ENCODE peak calls at places on chromosomes 5 and 9, in six cellular contexts. A is heart right ventricle, U is Peyer's patch, H is fibroblast of lung, B is thoracic aorta, W is psoas muscle. N is an unnamed sample.

GRCh38 chr5:36569456-36569855 is 37.0 kb upstream of the SLC1A3 start:
- DNase-seq in A (peak), U (no peak), H (peak), B (no peak), W (peak), N (no peak)

GRCh38 chr5:134432174-134432573 is 20.5 kb upstream of the CDKN2AIPNL start:
- DNase-seq in A (no peak), U (no peak), H (no peak), B (no peak), W (no peak), N (no peak)

GRCh38 chr9:37053684-37054512 is 19.8 kb upstream of the PAX5 start:
- DNase-seq in A (no peak), U (no peak), H (no peak), B (no peak), W (no peak), N (no peak)

GRCh38 chr5:88298425-88298824 is 29.8 kb upstream of the TMEM161B start:
- DNase-seq in A (no peak), U (no peak), H (peak), B (no peak), W (no peak), N (no peak)

GRCh38 chr5:132485641-132486317 is 4.8 kb downstream of the IRF1 start:
- DNase-seq in A (no peak), U (peak), H (no peak), B (no peak), W (no peak), N (peak)

GRCh38 chr9:76827286-76828080 is 63.2 kb downstream of the PCA3 start:
- DNase-seq in A (no peak), U (no peak), H (no peak), B (no peak), W (no peak), N (no peak)

GRCh38 chr9:28668158-28668557 is 1094.9 kb upstream of the C9orf72 start:
- DNase-seq in A (no peak), U (no peak), H (no peak), B (no peak), W (no peak), N (no peak)

GRCh38 chr5:17381926-17382325 is 116.1 kb upstream of the TAF11L2 start:
- DNase-seq in A (peak), U (no peak), H (no peak), B (no peak), W (peak), N (no peak)

GRCh38 chr9:129886226-129887174 is 51.2 kb downstream of the USP20 start:
- DNase-seq in A (no peak), U (peak), H (no peak), B (no peak), W (no peak), N (no peak)

GRCh38 chr5:124353016-124353415 is 393.4 kb downstream of the ZNF608 start:
- DNase-seq in A (no peak), U (no peak), H (no peak), B (no peak), W (no peak), N (no peak)

GRCh38 chr9:105385372-105385985 is 62.4 kb upstream of the FSD1L start:
- DNase-seq in A (peak), U (peak), H (no peak), B (no peak), W (no peak), N (no peak)

GRCh38 chr5:31385774-31386537 is 145.9 kb downstream of the DROSHA start:
- DNase-seq in A (no peak), U (no peak), H (no peak), B (no peak), W (no peak), N (no peak)

GRCh38 chr9:12958708-12959107 is 183.9 kb downstream of the LURAP1L start:
- DNase-seq in A (no peak), U (no peak), H (no peak), B (no peak), W (no peak), N (no peak)

GRCh38 chr5:102511666-102512065 is 12.9 kb upstream of the SLCO6A1 start:
- DNase-seq in A (peak), U (no peak), H (peak), B (no peak), W (no peak), N (no peak)

GRCh38 chr5:59322887-59323286 is 570.6 kb downstream of the PDE4D start:
- DNase-seq in A (no peak), U (no peak), H (no peak), B (no peak), W (no peak), N (no peak)

GRCh38 chr5:122772446-122772845 is 2.4 kb upstream of the SNX2 start:
- DNase-seq in A (no peak), U (no peak), H (no peak), B (no peak), W (no peak), N (no peak)

GRCh38 chr5:88660947-88661869 is 221.8 kb downstream of the MEF2C start:
- DNase-seq in A (no peak), U (no peak), H (peak), B (no peak), W (peak), N (no peak)

GRCh38 chr9:419571-420156 is 205.0 kb downstream of the DOCK8 start:
- DNase-seq in A (no peak), U (no peak), H (no peak), B (no peak), W (no peak), N (no peak)

GRCh38 chr5:53019320-53019719 is 30.2 kb downstream of the ITGA2 start:
- DNase-seq in A (no peak), U (no peak), H (peak), B (no peak), W (no peak), N (no peak)

GRCh38 chr9:123753011-123753410 is 176.9 kb downstream of the DENND1A start:
- DNase-seq in A (no peak), U (no peak), H (no peak), B (no peak), W (no peak), N (no peak)

GRCh38 chr9:91465420-91465819 is 41.8 kb upstream of the NFIL3 start:
- DNase-seq in A (no peak), U (no peak), H (peak), B (no peak), W (no peak), N (no peak)

GRCh38 chr9:117046666-117047327 is 359.7 kb downstream of the TRIM32 start:
- DNase-seq in A (no peak), U (no peak), H (no peak), B (no peak), W (no peak), N (no peak)

GRCh38 chr5:39432687-39433086 is 7.9 kb upstream of the DAB2 start:
- DNase-seq in A (no peak), U (no peak), H (no peak), B (no peak), W (no peak), N (no peak)

GRCh38 chr5:58751222-58751621 is 168.3 kb downstream of the RAB3C start:
- DNase-seq in A (no peak), U (no peak), H (peak), B (no peak), W (no peak), N (no peak)

GRCh38 chr9:93823245-93824072 is 131.7 kb downstream of the BARX1 start:
- DNase-seq in A (no peak), U (no peak), H (no peak), B (no peak), W (no peak), N (no peak)

GRCh38 chr9:33130501-33130900 is 36.6 kb downstream of the B4GALT1 start:
- DNase-seq in A (no peak), U (no peak), H (peak), B (no peak), W (no peak), N (no peak)

GRCh38 chr5:156716981-156717380 is 133.1 kb upstream of the PPP1R2B start:
- DNase-seq in A (no peak), U (no peak), H (no peak), B (no peak), W (no peak), N (no peak)

GRCh38 chr9:93346240-93347112 is 105.0 kb upstream of the FAM120A start:
- DNase-seq in A (peak), U (no peak), H (peak), B (no peak), W (no peak), N (no peak)

GRCh38 chr5:135371738-135372232 is 27.2 kb downstream of the MACROH2A1 start:
- DNase-seq in A (no peak), U (no peak), H (no peak), B (no peak), W (no peak), N (no peak)

GRCh38 chr5:60522299-60522915 is 177.6 kb downstream of the DEPDC1B start:
- DNase-seq in A (no peak), U (no peak), H (no peak), B (no peak), W (no peak), N (no peak)

GRCh38 chr5:97980291-97980690 is 793.2 kb upstream of the RGMB start:
- DNase-seq in A (no peak), U (no peak), H (no peak), B (no peak), W (no peak), N (no peak)

GRCh38 chr5:33476992-33477391 is 36.2 kb downstream of the TARS1 start:
- DNase-seq in A (no peak), U (no peak), H (peak), B (no peak), W (no peak), N (no peak)

GRCh38 chr5:1251678-1252580 is 26.7 kb downstream of the SLC6A18 start:
- DNase-seq in A (no peak), U (no peak), H (no peak), B (no peak), W (no peak), N (no peak)

GRCh38 chr9:98034593-98035546 is 21.7 kb upstream of the NANS start:
- DNase-seq in A (peak), U (peak), H (peak), B (peak), W (peak), N (no peak)
- H3K4me3 ChIP-seq in A (no peak), U (no peak), H (no peak), B (peak), W (peak), N (no peak)

DNA sequence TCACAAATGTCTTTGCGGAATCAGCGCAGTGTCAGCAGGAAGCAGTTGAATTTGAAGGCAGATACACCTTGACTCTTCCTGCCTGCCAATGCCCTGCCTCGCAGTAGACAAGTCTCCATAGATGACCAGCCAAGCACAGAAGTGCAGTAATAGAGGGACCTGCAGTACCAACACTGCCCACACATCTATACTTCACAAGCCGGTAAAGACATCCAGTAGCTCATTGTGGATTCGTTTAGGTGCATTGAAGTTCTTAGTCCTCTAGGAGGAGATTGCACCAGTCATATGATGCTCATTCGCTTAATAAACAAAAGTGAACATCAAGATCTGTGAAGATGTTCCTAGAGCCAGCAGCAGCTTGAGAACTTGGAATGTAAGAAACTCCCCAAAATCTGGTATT is 7.1 kb upstream of the IFNA2 start:
- DNase-seq in A (no peak), U (no peak), H (no peak), B (no peak), W (no peak), N (no peak)
- TF ChIP-seq CTCF in A (no peak), U (peak), H (no peak), B (peak), W (no peak), N (no peak)

DNA sequence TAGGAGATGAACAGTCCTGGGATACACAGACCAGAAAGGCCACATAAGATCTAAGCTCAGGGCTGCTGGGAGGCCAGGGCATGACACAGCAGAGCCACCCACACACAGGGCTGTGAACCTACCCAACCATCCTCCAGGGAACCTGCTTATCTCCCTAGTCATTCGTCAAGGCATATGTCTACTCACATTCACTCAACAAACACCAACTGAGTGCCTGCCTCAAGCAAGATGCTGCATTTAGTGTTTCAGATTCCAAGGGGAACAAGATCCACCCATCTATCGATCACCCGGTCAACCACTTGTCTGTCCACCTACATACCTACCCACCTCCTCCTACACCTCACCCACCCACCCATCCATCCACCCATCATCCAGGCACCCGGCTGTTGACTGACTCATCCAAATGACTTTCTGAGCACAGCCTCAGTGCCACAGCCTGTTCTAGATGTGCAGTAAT is 1.9 kb downstream of the DPM2 start:
- DNase-seq in A (no peak), U (no peak), H (no peak), B (no peak), W (no peak), N (no peak)
- H3K4me3 ChIP-seq in A (peak), U (no peak), H (peak), B (no peak), W (no peak), N (no peak)

GRCh38 chr5:74127377-74128338 is 501.7 kb downstream of the ARHGEF28 start:
- DNase-seq in A (peak), U (no peak), H (peak), B (no peak), W (no peak), N (no peak)
- TF ChIP-seq CTCF in A (no peak), U (peak), H (peak), B (no peak), W (peak), N (peak)

N was measured in RWPE2.